ENCODE peak calls at places on chromosomes 5 and 9, in five cellular contexts. One of them, this sample, is unnamed.

GRCh38 chr5:65483474-65484346 is 2.0 kb upstream of the ADAMTS6 start:
- DNase-seq in central memory CD8-positive, alpha-beta T cell: no peak
- DNase-seq in MM.1S: peak; percentile 68
- DNase-seq in erythroblast: peak; percentile 77
- DNase-seq in HEK293T: peak; percentile 18
- DNase-seq in this sample: no peak

GRCh38 chr9:126532951-126533910 is 80.5 kb upstream of the LMX1B start:
- DNase-seq in MM.1S: no peak
- DNase-seq in erythroblast: no peak
- DNase-seq in HEK293T: no peak
- DNase-seq in central memory CD8-positive, alpha-beta T cell: no peak
- DNase-seq in this sample: no peak

GRCh38 chr5:62000646-62001045 is 305.4 kb upstream of the KIF2A start:
- DNase-seq in erythroblast: no peak
- DNase-seq in MM.1S: no peak
- DNase-seq in central memory CD8-positive, alpha-beta T cell: no peak
- DNase-seq in HEK293T: no peak
- DNase-seq in this sample: no peak

GRCh38 chr5:53298841-53299240 is 181.6 kb upstream of the FST start:
- DNase-seq in HEK293T: no peak
- DNase-seq in MM.1S: no peak
- DNase-seq in erythroblast: no peak
- DNase-seq in central memory CD8-positive, alpha-beta T cell: no peak
- DNase-seq in this sample: no peak

GRCh38 chr9:3528466-3528865 is 2.7 kb upstream of the RFX3 start:
- DNase-seq in MM.1S: no peak
- DNase-seq in erythroblast: peak; percentile 78
- DNase-seq in HEK293T: no peak
- DNase-seq in central memory CD8-positive, alpha-beta T cell: peak; percentile 49
- DNase-seq in this sample: no peak

GRCh38 chr5:58459276-58459859 is 518 bp downstream of the PLK2 start:
- DNase-seq in HEK293T: peak; percentile 12
- DNase-seq in MM.1S: peak; percentile 44
- DNase-seq in erythroblast: peak; percentile 58
- DNase-seq in central memory CD8-positive, alpha-beta T cell: no peak
- DNase-seq in this sample: peak; percentile 44

GRCh38 chr9:36136894-36137391 is 410 bp downstream of the GLIPR2 start:
- DNase-seq in HEK293T: peak; percentile 27
- DNase-seq in MM.1S: no peak
- DNase-seq in central memory CD8-positive, alpha-beta T cell: no peak
- DNase-seq in erythroblast: peak; percentile 36
- DNase-seq in this sample: peak; percentile 39

GRCh38 chr5:169065400-169065799 is 235.5 kb downstream of the SLIT3 start:
- DNase-seq in MM.1S: no peak
- DNase-seq in central memory CD8-positive, alpha-beta T cell: no peak
- DNase-seq in HEK293T: no peak
- DNase-seq in erythroblast: no peak
- DNase-seq in this sample: no peak

GRCh38 chr9:136886610-136887597 is 588 bp downstream of the TRAF2 start:
- DNase-seq in central memory CD8-positive, alpha-beta T cell: no peak
- DNase-seq in MM.1S: no peak
- DNase-seq in HEK293T: peak; percentile 47
- DNase-seq in erythroblast: peak; percentile 55
- DNase-seq in this sample: peak; percentile 58

GRCh38 chr9:118455781-118456180 is 751.6 kb downstream of the TLR4 start:
- DNase-seq in HEK293T: no peak
- DNase-seq in erythroblast: no peak
- DNase-seq in central memory CD8-positive, alpha-beta T cell: no peak
- DNase-seq in MM.1S: no peak
- DNase-seq in this sample: peak; percentile 97

GRCh38 chr5:98975682-98976407 is 47.0 kb upstream of the CHD1 start:
- DNase-seq in central memory CD8-positive, alpha-beta T cell: no peak
- DNase-seq in MM.1S: no peak
- DNase-seq in HEK293T: no peak
- DNase-seq in erythroblast: no peak
- DNase-seq in this sample: no peak

GRCh38 chr5:81420039-81420667 is 26.2 kb upstream of the ACOT12 start:
- DNase-seq in HEK293T: no peak
- DNase-seq in MM.1S: no peak
- DNase-seq in erythroblast: no peak
- DNase-seq in central memory CD8-positive, alpha-beta T cell: no peak
- DNase-seq in this sample: peak; percentile 23

GRCh38 chr5:79511945-79512493 is 1.9 kb downstream of the HOMER1 start:
- DNase-seq in central memory CD8-positive, alpha-beta T cell: no peak
- DNase-seq in MM.1S: no peak
- DNase-seq in HEK293T: no peak
- DNase-seq in erythroblast: peak; percentile 26
- DNase-seq in this sample: no peak

This sample was measured in SJCRH30.